ENCODE peak calls at places on chromosomes 16 and 17, in seven cellular contexts. W is tibial artery, L is trophoblast cell, K is lower lobe of right lung, A is fibroblast of lung, V is Panc1, S is IMR-90. O is an unnamed sample.

GRCh38 chr16:66483689-66484452 is 56.8 kb downstream of the BEAN1 start:
- DNase-seq in W (peak), L (peak), K (peak), A (peak), V (peak), S (peak), O (peak)

GRCh38 chr16:87933140-87933495 is 3.2 kb downstream of the CA5A start:
- DNase-seq in W (no peak), L (no peak), K (no peak), A (no peak), V (no peak), S (no peak), O (no peak)

GRCh38 chr17:2042355-2042929 is 620 bp downstream of the OVCA2 start:
- DNase-seq in W (no peak), L (no peak), K (no peak), A (peak), V (no peak), S (no peak), O (no peak)

GRCh38 chr16:9090101-9090959 is 1.1 kb upstream of the HAPSTR1 start:
- DNase-seq in W (peak), L (peak), K (peak), A (no peak), V (no peak), S (no peak), O (peak)

GRCh38 chr17:83081561-83082201 is 2.3 kb downstream of the METRNL start:
- DNase-seq in W (peak), L (no peak), K (peak), A (peak), V (no peak), S (peak), O (no peak)

GRCh38 chr16:69364088-69364487 is 12.5 kb upstream of the TMED6 start:
- DNase-seq in W (no peak), L (no peak), K (no peak), A (no peak), V (no peak), S (no peak), O (no peak)

GRCh38 chr17:58277726-58278595 is 2.8 kb downstream of the MPO start:
- DNase-seq in W (no peak), L (no peak), K (no peak), A (no peak), V (no peak), S (no peak), O (no peak)

GRCh38 chr17:16255481-16255901 is 38.5 kb downstream of the PIGL start:
- DNase-seq in W (peak), L (no peak), K (peak), A (peak), V (no peak), S (peak), O (peak)

GRCh38 chr17:55883112-55883511 is 132.3 kb downstream of the PCTP start:
- DNase-seq in W (no peak), L (no peak), K (no peak), A (no peak), V (no peak), S (no peak), O (no peak)

GRCh38 chr17:77207689-77208216 is 67.0 kb downstream of the SEC14L1 start:
- DNase-seq in W (no peak), L (no peak), K (no peak), A (no peak), V (no peak), S (no peak), O (peak)

GRCh38 chr16:84795338-84796053 is 24.3 kb upstream of the CRISPLD2 start:
- DNase-seq in W (peak), L (no peak), K (no peak), A (peak), V (no peak), S (peak), O (no peak)

GRCh38 chr16:87499189-87499486 is 6.3 kb upstream of the ZCCHC14 start:
- DNase-seq in W (no peak), L (no peak), K (no peak), A (peak), V (peak), S (peak), O (no peak)

GRCh38 chr16:74199066-74199841 is 97.4 kb upstream of the PSMD7 start:
- DNase-seq in W (no peak), L (no peak), K (no peak), A (no peak), V (no peak), S (peak), O (no peak)

GRCh38 chr17:46262271-46262670 is 32.7 kb upstream of the LRRC37A start:
- DNase-seq in W (no peak), L (no peak), K (no peak), A (no peak), V (no peak), S (no peak), O (no peak)

GRCh38 chr16:5046914-5047313 is 13.2 kb upstream of the NAGPA start:
- DNase-seq in W (no peak), L (no peak), K (no peak), A (no peak), V (no peak), S (no peak), O (no peak)

GRCh38 chr16:84193480-84193879 is 2.5 kb downstream of the ADAD2 start:
- DNase-seq in W (no peak), L (no peak), K (no peak), A (no peak), V (no peak), S (no peak), O (no peak)

GRCh38 chr16:10979717-10980601 is 35.6 kb downstream of the CLEC16A start:
- DNase-seq in W (peak), L (no peak), K (peak), A (no peak), V (no peak), S (no peak), O (peak)

GRCh38 chr17:7857724-7858486 is at the start of gene CYB5D1:
- DNase-seq in W (peak), L (peak), K (peak), A (peak), V (peak), S (peak), O (peak)

GRCh38 chr16:78836802-78837489 is 737.5 kb downstream of the WWOX start:
- DNase-seq in W (no peak), L (no peak), K (no peak), A (no peak), V (no peak), S (no peak), O (no peak)

GRCh38 chr17:51682115-51682514 is 421.8 kb downstream of the UTP18 start:
- DNase-seq in W (no peak), L (no peak), K (no peak), A (no peak), V (no peak), S (no peak), O (no peak)
- H3K27ac ChIP-seq in W (no peak), L (no peak), K (no peak), A (no peak), V (no peak), S (no peak), O (no peak)

GRCh38 chr17:64441772-64442549 is 7.0 kb upstream of the MILR1 start:
- DNase-seq in W (peak), L (peak), K (peak), A (peak), V (no peak), S (peak), O (no peak)
- H3K27ac ChIP-seq in W (no peak), L (no peak), K (peak), A (peak), V (no peak), S (no peak), O (peak)

GRCh38 chr16:73040735-73041402 is 7.1 kb downstream of the ZFHX3 start:
- DNase-seq in W (peak), L (no peak), K (no peak), A (no peak), V (no peak), S (no peak), O (no peak)

GRCh38 chr16:73042807-73043206 is 5.1 kb downstream of the ZFHX3 start:
- DNase-seq in W (peak), L (no peak), K (no peak), A (no peak), V (no peak), S (no peak), O (no peak)

GRCh38 chr16:73037845-73038570 is 9.9 kb downstream of the ZFHX3 start:
- DNase-seq in W (peak), L (no peak), K (no peak), A (no peak), V (no peak), S (no peak), O (no peak)

GRCh38 chr16:73041644-73042043 is 6.3 kb downstream of the ZFHX3 start:
- DNase-seq in W (no peak), L (no peak), K (no peak), A (no peak), V (no peak), S (no peak), O (no peak)

GRCh38 chr16:73040136-73040535 is 7.8 kb downstream of the ZFHX3 start:
- DNase-seq in W (peak), L (no peak), K (no peak), A (no peak), V (no peak), S (no peak), O (no peak)
- H3K27ac ChIP-seq in W (peak), L (no peak), K (no peak), A (no peak), V (no peak), S (no peak), O (no peak)

GRCh38 chr17:40176409-40177110 is 710 bp upstream of the RAPGEFL1 start:
- DNase-seq in W (no peak), L (no peak), K (peak), A (no peak), V (no peak), S (no peak), O (no peak)

GRCh38 chr17:40178660-40179059 is 1.4 kb downstream of the RAPGEFL1 start:
- DNase-seq in W (no peak), L (no peak), K (no peak), A (no peak), V (no peak), S (no peak), O (no peak)

GRCh38 chr17:40178021-40178601 is 841 bp downstream of the RAPGEFL1 start:
- DNase-seq in W (no peak), L (no peak), K (no peak), A (no peak), V (no peak), S (no peak), O (no peak)

GRCh38 chr17:40175928-40176327 is 1.3 kb upstream of the RAPGEFL1 start:
- DNase-seq in W (no peak), L (no peak), K (no peak), A (no peak), V (no peak), S (no peak), O (no peak)

DNA sequence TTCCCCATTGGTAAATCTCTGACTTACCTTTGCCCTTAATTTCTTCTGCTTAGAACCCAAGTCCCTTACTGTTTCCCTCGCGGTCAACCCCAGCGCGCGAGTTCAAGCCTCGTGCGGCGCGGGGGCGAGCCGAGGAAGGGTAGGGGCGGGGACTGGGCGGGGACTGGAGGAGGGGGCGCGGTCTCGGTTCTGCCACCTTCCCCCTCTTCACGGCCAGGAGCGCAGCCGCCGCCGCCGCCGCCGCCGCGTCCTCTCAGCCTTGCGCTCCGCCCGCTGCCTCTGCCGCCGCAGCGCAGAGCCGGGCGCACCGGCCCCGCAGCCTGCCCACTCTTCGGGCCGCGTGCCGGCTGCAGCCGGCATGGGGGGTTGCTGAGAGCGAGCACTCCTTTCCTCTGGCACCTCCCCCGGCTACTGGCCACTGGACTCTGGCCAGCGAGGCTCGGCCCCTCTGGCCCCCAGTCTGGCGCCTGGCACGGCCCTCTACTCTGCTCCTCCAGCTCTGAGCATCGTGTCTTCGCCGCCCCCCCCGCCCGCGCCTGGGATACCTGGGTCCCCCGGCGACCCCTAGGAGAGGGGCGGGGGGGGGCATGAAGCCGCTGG is at the start of gene RAPGEFL1:
- DNase-seq in W (peak), L (peak), K (peak), A (peak), V (no peak), S (peak), O (peak)
- H3K27ac ChIP-seq in W (no peak), L (no peak), K (peak), A (no peak), V (no peak), S (no peak), O (peak)

O was measured in dorsolateral prefrontal cortex.